ENCODE peak calls at places on chromosomes 6 and 20, in seven cellular contexts. Z is H9, S is neuronal stem cell, X is IMR-90, Y is mesendoderm, I is mesenchymal stem cell, G is trophoblast cell. K is an unnamed sample.

GRCh38 chr20:41138527-41139226 is 1.3 kb downstream of the PLCG1 start:
- DNase-seq in Z (no peak), S (peak; percentile 18), X (peak; percentile 12), Y (peak; percentile 40), I (peak; percentile 45), G (no peak), K (no peak)

GRCh38 chr6:41239467-41240159 is 11.5 kb downstream of the TREML4 start:
- DNase-seq in Z (peak; percentile 59), S (peak; percentile 11), X (no peak), Y (peak; percentile 65), I (no peak), G (no peak), K (no peak)

GRCh38 chr20:37734228-37734980 is 40.6 kb downstream of the CTNNBL1 start:
- DNase-seq in Z (no peak), S (no peak), X (peak; percentile 38), Y (no peak), I (peak; percentile 23), G (no peak), K (no peak)

GRCh38 chr6:60687085-60687484 is 1598.9 kb downstream of the KHDRBS2 start:
- DNase-seq in Z (no peak), S (no peak), X (no peak), Y (no peak), I (no peak), G (no peak), K (no peak)

GRCh38 chr6:132084811-132085509 is 133.8 kb upstream of the CCN2 start:
- DNase-seq in Z (no peak), S (no peak), X (peak; percentile 99), Y (peak; percentile 81), I (peak; percentile 93), G (peak; percentile 39), K (no peak)

GRCh38 chr6:32941412-32941784 is 570 bp upstream of the HLA-DMB start:
- DNase-seq in Z (no peak), S (no peak), X (no peak), Y (no peak), I (no peak), G (no peak), K (no peak)

GRCh38 chr6:24339932-24340331 is 17.9 kb downstream of the DCDC2 start:
- DNase-seq in Z (no peak), S (no peak), X (no peak), Y (no peak), I (no peak), G (no peak), K (no peak)

GRCh38 chr20:45892049-45892816 is 1.1 kb downstream of the CTSA start:
- DNase-seq in Z (no peak), S (no peak), X (peak; percentile 41), Y (peak; percentile 55), I (peak; percentile 52), G (peak; percentile 37), K (no peak)

GRCh38 chr6:157832250-157832967 is 9.4 kb downstream of the SNX9 start:
- DNase-seq in Z (no peak), S (no peak), X (peak; percentile 56), Y (no peak), I (peak; percentile 63), G (no peak), K (no peak)

GRCh38 chr6:56359201-56359899 is 112.0 kb upstream of the COL21A1 start:
- DNase-seq in Z (peak; percentile 58), S (peak; percentile 75), X (peak; percentile 79), Y (peak; percentile 80), I (peak; percentile 80), G (peak; percentile 53), K (no peak)

GRCh38 chr6:39855356-39855995 is 63.3 kb downstream of the DAAM2 start:
- DNase-seq in Z (no peak), S (no peak), X (peak; percentile 22), Y (no peak), I (peak; percentile 38), G (no peak), K (no peak)
- H2AK5ac ChIP-seq in Z (no peak overlapping the region), S (peak overlapping the region; percentile 4), X (no peak overlapping the region), Y (no peak overlapping the region), I (peak overlapping the region; percentile 15), G (no peak overlapping the region), K (no peak overlapping the region)

DNA sequence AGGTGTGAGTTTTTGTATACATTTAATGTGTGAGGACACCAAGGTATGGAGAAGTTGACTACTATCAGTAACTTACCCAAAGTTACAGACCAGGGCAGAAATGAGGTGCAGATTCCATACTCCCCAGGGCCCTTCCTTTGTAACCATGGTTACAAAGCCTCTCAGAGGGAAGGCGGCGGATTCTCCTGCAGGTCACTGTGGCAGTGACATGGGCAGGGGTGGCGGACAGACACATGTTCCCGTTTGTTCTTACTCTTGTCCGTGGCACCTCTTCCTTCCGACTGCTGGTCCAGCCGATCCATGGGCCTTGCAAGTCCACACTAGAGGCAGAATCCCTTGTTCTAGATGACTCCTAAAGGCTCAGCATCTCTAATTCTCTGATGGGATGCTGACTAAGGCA is 43.0 kb downstream of the PDYN start:
- DNase-seq in Z (no peak), S (no peak), X (no peak), Y (peak; percentile 65), I (no peak), G (no peak), K (no peak)
- H2AK5ac ChIP-seq in Z (no peak overlapping the region), S (no peak overlapping the region), X (no peak overlapping the region), Y (no peak overlapping the region), I (no peak overlapping the region), G (no peak overlapping the region), K (no peak overlapping the region)

GRCh38 chr6:89522778-89523177 is 89.8 kb downstream of the ANKRD6 start:
- DNase-seq in Z (no peak), S (no peak), X (no peak), Y (peak; percentile 96), I (no peak), G (peak; percentile 87), K (no peak)
- H2AK5ac ChIP-seq in Z (no peak overlapping the region), S (no peak overlapping the region), X (no peak overlapping the region), Y (no peak overlapping the region), I (no peak overlapping the region), G (no peak overlapping the region), K (no peak overlapping the region)

GRCh38 chr6:80272988-80273387 is 166.5 kb downstream of the BCKDHB start:
- DNase-seq in Z (no peak), S (no peak), X (no peak), Y (no peak), I (no peak), G (no peak), K (no peak)
- H2AK5ac ChIP-seq in Z (no peak overlapping the region), S (no peak overlapping the region), X (no peak overlapping the region), Y (no peak overlapping the region), I (no peak overlapping the region), G (no peak overlapping the region), K (no peak overlapping the region)

K was measured in H1.